ENCODE peak calls at places on chromosomes 16 and 17, in seven cellular contexts. One of them, this sample, is unnamed.
A peak's percentile ranks its signal among the peaks of the same experiment; 100 is the strongest.

GRCh38 chr17:2837147-2837561 is 40.9 kb downstream of the RAP1GAP2 start:
- DNase-seq in GM12891: no peak
- DNase-seq in GM12892: no peak
- DNase-seq in SK-N-SH: no peak
- DNase-seq in HepG2: no peak
- DNase-seq in GM12878: no peak
- DNase-seq in K562: no peak
- DNase-seq in this sample: no peak

GRCh38 chr17:42387663-42388380 is 420 bp downstream of the STAT3 start:
- DNase-seq in GM12891: no peak
- DNase-seq in GM12892: no peak
- DNase-seq in SK-N-SH: peak; percentile 26
- DNase-seq in HepG2: no peak
- DNase-seq in GM12878: no peak
- DNase-seq in K562: peak; percentile 48
- DNase-seq in this sample: peak; percentile 80

GRCh38 chr16:4537376-4538066 is 1.1 kb downstream of the CDIP1 start:
- DNase-seq in GM12891: no peak
- DNase-seq in GM12892: no peak
- DNase-seq in SK-N-SH: peak; percentile 66
- DNase-seq in HepG2: no peak
- DNase-seq in GM12878: no peak
- DNase-seq in K562: no peak
- DNase-seq in this sample: peak; percentile 75

GRCh38 chr17:63516910-63517824 is 6.0 kb upstream of the KCNH6 start:
- DNase-seq in GM12891: no peak
- DNase-seq in GM12892: no peak
- DNase-seq in SK-N-SH: no peak
- DNase-seq in HepG2: peak; percentile 29
- DNase-seq in GM12878: peak; percentile 19
- DNase-seq in K562: no peak
- DNase-seq in this sample: no peak

GRCh38 chr16:60041671-60042070 is 1307.6 kb upstream of the GOT2 start:
- DNase-seq in GM12891: no peak
- DNase-seq in GM12892: no peak
- DNase-seq in SK-N-SH: no peak
- DNase-seq in HepG2: no peak
- DNase-seq in GM12878: no peak
- DNase-seq in K562: no peak
- DNase-seq in this sample: no peak

GRCh38 chr17:82449136-82449882 is 1.2 kb downstream of the CYBC1 start:
- DNase-seq in GM12891: peak; percentile 66
- DNase-seq in GM12892: peak; percentile 66
- DNase-seq in SK-N-SH: peak; percentile 52
- DNase-seq in HepG2: no peak
- DNase-seq in GM12878: peak; percentile 65
- DNase-seq in K562: no peak
- DNase-seq in this sample: no peak

GRCh38 chr16:70553175-70553574 is 29.6 kb downstream of the SF3B3 start:
- DNase-seq in GM12891: no peak
- DNase-seq in GM12892: no peak
- DNase-seq in SK-N-SH: no peak
- DNase-seq in HepG2: no peak
- DNase-seq in GM12878: no peak
- DNase-seq in K562: no peak
- DNase-seq in this sample: no peak

GRCh38 chr17:39485555-39485954 is 24.3 kb downstream of the CDK12 start:
- DNase-seq in GM12891: no peak
- DNase-seq in GM12892: no peak
- DNase-seq in SK-N-SH: no peak
- DNase-seq in HepG2: no peak
- DNase-seq in GM12878: no peak
- DNase-seq in K562: no peak
- DNase-seq in this sample: no peak

GRCh38 chr16:53893731-53894435 is 189.9 kb downstream of the FTO start:
- DNase-seq in GM12891: no peak
- DNase-seq in GM12892: no peak
- DNase-seq in SK-N-SH: no peak
- DNase-seq in HepG2: no peak
- DNase-seq in GM12878: no peak
- DNase-seq in K562: no peak
- DNase-seq in this sample: no peak

GRCh38 chr16:10692470-10692869 is 2.3 kb downstream of the TEKT5 start:
- DNase-seq in GM12891: no peak
- DNase-seq in GM12892: no peak
- DNase-seq in SK-N-SH: no peak
- DNase-seq in HepG2: no peak
- DNase-seq in GM12878: no peak
- DNase-seq in K562: no peak
- DNase-seq in this sample: no peak

DNA sequence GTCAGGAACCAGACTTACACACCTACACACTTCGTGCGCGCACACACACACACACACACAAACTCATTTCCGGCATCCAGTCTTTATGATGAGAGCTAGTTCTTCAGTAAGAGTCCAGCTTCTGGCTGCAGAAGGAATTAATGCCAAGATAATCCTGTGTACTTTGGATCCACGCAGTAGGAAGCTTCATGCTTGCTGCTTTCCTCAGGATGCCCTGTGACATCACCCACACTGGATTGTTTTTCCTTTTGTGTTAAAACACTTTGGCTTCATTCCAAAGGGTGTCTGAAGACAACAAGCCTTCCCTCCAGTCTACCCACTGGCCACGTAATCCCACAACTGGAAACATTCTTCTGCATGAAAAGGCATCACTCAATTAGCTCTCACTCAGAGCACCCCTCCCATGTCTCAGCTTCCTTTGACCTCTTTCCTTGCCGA is 35.4 kb downstream of the KCNJ16 start:
- DNase-seq in GM12891: no peak
- DNase-seq in GM12892: no peak
- DNase-seq in SK-N-SH: no peak
- DNase-seq in HepG2: no peak
- DNase-seq in GM12878: no peak
- DNase-seq in K562: no peak
- DNase-seq in this sample: no peak
- TF ChIP-seq TAF1 in GM12891: no peak
- TF ChIP-seq TAF1 in GM12892: no peak
- TF ChIP-seq TAF1 in SK-N-SH: no peak
- TF ChIP-seq TAF1 in HepG2: no peak
- TF ChIP-seq TAF1 in GM12878: no peak
- TF ChIP-seq TAF1 in K562: no peak
- TF ChIP-seq TAF1 in this sample: no peak

GRCh38 chr17:71522383-71522782 is 598.4 kb upstream of the SOX9 start:
- DNase-seq in GM12891: no peak
- DNase-seq in GM12892: no peak
- DNase-seq in SK-N-SH: no peak
- DNase-seq in HepG2: no peak
- DNase-seq in GM12878: no peak
- DNase-seq in K562: no peak
- DNase-seq in this sample: no peak
- TF ChIP-seq TAF1 in GM12891: no peak
- TF ChIP-seq TAF1 in GM12892: no peak
- TF ChIP-seq TAF1 in SK-N-SH: no peak
- TF ChIP-seq TAF1 in HepG2: no peak
- TF ChIP-seq TAF1 in GM12878: no peak
- TF ChIP-seq TAF1 in K562: no peak
- TF ChIP-seq TAF1 in this sample: no peak

DNA sequence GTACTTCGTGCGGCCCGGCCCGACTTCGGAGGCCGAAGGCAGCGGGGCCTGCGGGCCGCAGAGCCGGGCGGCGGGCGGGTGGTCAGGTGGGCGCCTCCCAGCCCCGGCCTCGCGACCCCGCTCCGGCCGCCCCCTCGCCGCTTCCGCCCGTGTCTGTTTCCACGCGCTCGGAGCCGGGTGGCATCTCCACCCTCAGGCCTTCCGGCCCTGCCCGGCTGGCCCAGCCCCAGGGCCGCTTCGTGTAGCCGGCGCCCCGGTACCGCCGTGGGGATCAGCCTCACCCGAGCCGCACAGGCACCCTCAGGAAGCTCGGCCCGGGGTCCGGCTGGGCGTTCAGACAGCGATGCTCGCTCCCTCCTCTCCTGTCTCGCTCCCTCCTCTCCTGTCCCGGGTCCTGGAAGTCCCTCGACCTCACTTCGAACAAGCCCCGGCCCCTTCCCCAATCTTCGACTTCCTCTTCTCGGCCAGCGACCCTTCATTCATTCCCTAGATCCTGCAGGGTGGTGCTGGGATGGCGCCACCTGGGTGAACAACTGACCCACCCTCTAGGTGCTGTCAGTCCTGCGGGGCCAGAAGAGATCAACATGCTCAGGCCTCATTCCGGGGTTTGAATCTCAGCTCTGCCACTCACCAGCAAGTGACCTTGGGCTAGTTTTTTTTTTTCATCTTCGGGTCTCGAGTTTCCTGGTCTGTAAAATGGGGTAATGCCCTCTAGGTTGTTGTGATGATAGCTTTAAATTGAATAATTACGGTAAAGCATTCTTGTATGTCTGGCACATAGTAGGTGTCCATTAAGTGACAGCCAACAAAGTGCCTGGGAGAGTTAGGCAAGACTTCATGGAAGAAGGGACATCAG is 611 bp downstream of the VPS4A start:
- DNase-seq in GM12891: peak; percentile 57
- DNase-seq in GM12892: peak; percentile 58
- DNase-seq in SK-N-SH: peak; percentile 80
- DNase-seq in HepG2: peak; percentile 65
- DNase-seq in GM12878: no peak
- DNase-seq in K562: no peak
- DNase-seq in this sample: peak; percentile 77
- TF ChIP-seq TAF1 in GM12891: no peak
- TF ChIP-seq TAF1 in GM12892: no peak
- TF ChIP-seq TAF1 in SK-N-SH: no peak
- TF ChIP-seq TAF1 in HepG2: peak; percentile 20
- TF ChIP-seq TAF1 in GM12878: no peak
- TF ChIP-seq TAF1 in K562: no peak
- TF ChIP-seq TAF1 in this sample: no peak

GRCh38 chr17:33523577-33523981 is 230.5 kb upstream of the ASIC2 start:
- DNase-seq in GM12891: no peak
- DNase-seq in GM12892: no peak
- DNase-seq in SK-N-SH: no peak
- DNase-seq in HepG2: no peak
- DNase-seq in GM12878: no peak
- DNase-seq in K562: no peak
- DNase-seq in this sample: no peak
- TF ChIP-seq TAF1 in GM12891: no peak
- TF ChIP-seq TAF1 in GM12892: no peak
- TF ChIP-seq TAF1 in SK-N-SH: no peak
- TF ChIP-seq TAF1 in HepG2: no peak
- TF ChIP-seq TAF1 in GM12878: no peak
- TF ChIP-seq TAF1 in K562: no peak
- TF ChIP-seq TAF1 in this sample: no peak

GRCh38 chr16:72939247-72939646 is 108.7 kb downstream of the ZFHX3 start:
- DNase-seq in GM12891: no peak
- DNase-seq in GM12892: no peak
- DNase-seq in SK-N-SH: no peak
- DNase-seq in HepG2: no peak
- DNase-seq in GM12878: no peak
- DNase-seq in K562: no peak
- DNase-seq in this sample: no peak
- TF ChIP-seq TAF1 in GM12891: no peak
- TF ChIP-seq TAF1 in GM12892: no peak
- TF ChIP-seq TAF1 in SK-N-SH: no peak
- TF ChIP-seq TAF1 in HepG2: no peak
- TF ChIP-seq TAF1 in GM12878: no peak
- TF ChIP-seq TAF1 in K562: no peak
- TF ChIP-seq TAF1 in this sample: no peak

GRCh38 chr16:19555186-19555937 is at the start of gene VPS35L:
- DNase-seq in GM12891: peak; percentile 79
- DNase-seq in GM12892: peak; percentile 81
- DNase-seq in SK-N-SH: peak; percentile 93
- DNase-seq in HepG2: peak; percentile 92
- DNase-seq in GM12878: peak; percentile 94
- DNase-seq in K562: peak; percentile 85
- DNase-seq in this sample: peak; percentile 99

GRCh38 chr16:19559242-19559910 is 3.9 kb downstream of the VPS35L start:
- DNase-seq in GM12891: no peak
- DNase-seq in GM12892: no peak
- DNase-seq in SK-N-SH: peak; percentile 40
- DNase-seq in HepG2: peak; percentile 58
- DNase-seq in GM12878: no peak
- DNase-seq in K562: peak; percentile 37
- DNase-seq in this sample: no peak

GRCh38 chr16:19560078-19560477 is 4.6 kb downstream of the VPS35L start:
- DNase-seq in GM12891: no peak
- DNase-seq in GM12892: no peak
- DNase-seq in SK-N-SH: no peak
- DNase-seq in HepG2: no peak
- DNase-seq in GM12878: no peak
- DNase-seq in K562: no peak
- DNase-seq in this sample: no peak

DNA sequence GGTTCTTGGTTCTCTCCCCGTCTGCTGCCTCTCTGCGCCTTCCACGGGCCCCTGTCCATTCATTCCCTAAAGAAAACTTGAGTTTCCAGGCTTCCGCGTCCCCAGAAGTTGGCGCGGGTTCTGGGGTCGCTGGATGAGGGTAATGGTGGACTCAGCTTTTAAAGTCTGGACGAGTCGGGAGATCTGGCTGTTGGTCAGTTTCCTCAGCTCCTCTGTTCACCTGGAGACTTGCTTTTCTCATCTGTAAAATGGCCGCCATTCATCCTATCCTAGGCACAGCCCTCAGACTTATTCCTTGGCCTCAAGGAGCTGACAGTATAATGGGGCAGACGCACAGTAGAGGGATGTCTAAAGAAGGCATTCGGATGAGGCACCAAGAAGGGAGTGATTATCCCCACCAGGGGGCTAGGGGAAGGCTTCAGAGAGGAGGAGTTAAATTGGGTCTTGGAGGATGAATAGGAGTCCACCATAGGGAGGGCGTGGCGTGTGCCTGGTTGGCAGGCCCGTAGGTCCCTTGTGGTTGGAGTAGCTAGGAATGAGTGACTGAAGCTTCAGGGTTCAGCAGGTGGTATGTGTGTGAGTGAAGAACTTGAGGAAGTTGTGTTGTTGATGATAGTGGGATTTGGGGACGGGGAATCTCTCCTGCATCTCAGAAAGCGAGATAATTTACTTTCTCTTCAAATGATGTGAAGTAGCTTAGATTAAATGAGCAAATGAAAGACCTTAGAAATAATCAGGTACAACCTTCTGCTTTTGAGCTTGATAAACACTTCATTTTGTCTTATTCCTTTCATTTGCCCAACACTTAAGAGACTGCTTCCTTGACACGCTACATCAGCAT is 655 bp downstream of the VPS35L start:
- DNase-seq in GM12891: peak; percentile 22
- DNase-seq in GM12892: peak; percentile 23
- DNase-seq in SK-N-SH: peak; percentile 39
- DNase-seq in HepG2: no peak
- DNase-seq in GM12878: peak; percentile 13
- DNase-seq in K562: peak; percentile 67
- DNase-seq in this sample: peak; percentile 87
- TF ChIP-seq TAF1 in GM12891: no peak
- TF ChIP-seq TAF1 in GM12892: no peak
- TF ChIP-seq TAF1 in SK-N-SH: no peak
- TF ChIP-seq TAF1 in HepG2: no peak
- TF ChIP-seq TAF1 in GM12878: no peak
- TF ChIP-seq TAF1 in K562: peak; percentile 63
- TF ChIP-seq TAF1 in this sample: peak; percentile 89

This sample was measured in H1.